ENCODE peak calls at places on chromosomes 2 and 18, in five cellular contexts. S, E, K, Z and W are unnamed samples.

GRCh38 chr18:58161659-58162058 is 117.6 kb downstream of the NEDD4L start:
- DNase-seq in S (no peak), E (no peak), K (no peak), Z (peak), W (peak)

GRCh38 chr18:74963820-74964446 is 245.0 kb downstream of the PTGR3 start:
- DNase-seq in S (peak), E (no peak), K (no peak), Z (peak), W (peak)

GRCh38 chr2:222745836-222746559 is 74.5 kb downstream of the MOGAT1 start:
- DNase-seq in S (no peak), E (no peak), K (no peak), Z (no peak), W (no peak)

GRCh38 chr2:105879106-105879797 is 134.5 kb downstream of the NCK2 start:
- DNase-seq in S (no peak), E (no peak), K (no peak), Z (no peak), W (no peak)

GRCh38 chr18:46319793-46320192 is 215.6 kb downstream of the HAUS1 start:
- DNase-seq in S (no peak), E (no peak), K (no peak), Z (no peak), W (no peak)

GRCh38 chr2:2083113-2083757 is 247.8 kb downstream of the MYT1L start:
- DNase-seq in S (no peak), E (no peak), K (no peak), Z (no peak), W (no peak)

GRCh38 chr2:226687641-226688253 is 111.9 kb downstream of the IRS1 start:
- DNase-seq in S (no peak), E (no peak), K (no peak), Z (no peak), W (no peak)

GRCh38 chr2:172513935-172514586 is 41.8 kb upstream of the PDK1 start:
- DNase-seq in S (no peak), E (no peak), K (no peak), Z (no peak), W (no peak)

GRCh38 chr18:36890598-36890997 is 61.7 kb downstream of the KIAA1328 start:
- DNase-seq in S (no peak), E (no peak), K (no peak), Z (no peak), W (no peak)

GRCh38 chr18:26458526-26459232 is 89.7 kb downstream of the KCTD1 start:
- DNase-seq in S (peak), E (no peak), K (no peak), Z (no peak), W (no peak)

GRCh38 chr2:102103992-102104871 is 38.3 kb upstream of the IL1R1 start:
- DNase-seq in S (peak), E (peak), K (peak), Z (no peak), W (no peak)

GRCh38 chr2:68663371-68664156 is 20.2 kb downstream of the PROKR1 start:
- DNase-seq in S (no peak), E (no peak), K (no peak), Z (no peak), W (no peak)

GRCh38 chr2:146244131-146244530 is 1600.7 kb upstream of the ACVR2A start:
- DNase-seq in S (no peak), E (no peak), K (no peak), Z (no peak), W (no peak)

GRCh38 chr2:138209009-138209408 is 244.7 kb downstream of the HNMT start:
- DNase-seq in S (peak), E (no peak), K (no peak), Z (no peak), W (no peak)

GRCh38 chr2:142615876-142616275 is 261.6 kb upstream of the KYNU start:
- DNase-seq in S (no peak), E (no peak), K (no peak), Z (peak), W (no peak)

GRCh38 chr2:237873382-237873781 is 14.0 kb downstream of the RAMP1 start:
- DNase-seq in S (no peak), E (no peak), K (no peak), Z (no peak), W (no peak)

GRCh38 chr2:237791977-237792727 is 6.4 kb upstream of the RBM44 start:
- DNase-seq in S (peak), E (no peak), K (no peak), Z (peak), W (peak)

GRCh38 chr2:62467100-62467474 is 38.9 kb downstream of the TMEM17 start:
- DNase-seq in S (no peak), E (no peak), K (no peak), Z (no peak), W (no peak)

GRCh38 chr2:36455011-36455410 is 99.4 kb downstream of the CRIM1 start:
- DNase-seq in S (peak), E (no peak), K (no peak), Z (peak), W (no peak)

GRCh38 chr2:10733584-10733958 is 12.1 kb downstream of the ATP6V1C2 start:
- DNase-seq in S (no peak), E (no peak), K (no peak), Z (no peak), W (no peak)

GRCh38 chr2:196170202-196170680 is 1.1 kb downstream of the STK17B start:
- DNase-seq in S (peak), E (peak), K (peak), Z (peak), W (no peak)

GRCh38 chr2:215828528-215829184 is 184.7 kb downstream of the MREG start:
- DNase-seq in S (peak), E (peak), K (peak), Z (peak), W (peak)

GRCh38 chr2:226079677-226080076 is 680.2 kb downstream of the NYAP2 start:
- DNase-seq in S (no peak), E (peak), K (no peak), Z (no peak), W (no peak)

GRCh38 chr2:48129256-48129950 is 223.1 kb upstream of the FBXO11 start:
- DNase-seq in S (no peak), E (no peak), K (no peak), Z (no peak), W (no peak)

GRCh38 chr2:98445167-98445522 is 487 bp downstream of the INPP4A start:
- DNase-seq in S (peak), E (peak), K (peak), Z (peak), W (no peak)

GRCh38 chr18:76847926-76848325 is 25.6 kb downstream of the ZNF236 start:
- DNase-seq in S (no peak), E (no peak), K (no peak), Z (peak), W (peak)

GRCh38 chr18:58692420-58693185 is 21.3 kb downstream of the MALT1 start:
- DNase-seq in S (no peak), E (no peak), K (no peak), Z (no peak), W (no peak)

GRCh38 chr18:79796531-79797390 is 977 bp upstream of the KCNG2 start:
- DNase-seq in S (no peak), E (peak), K (no peak), Z (no peak), W (no peak)

GRCh38 chr18:54828290-54828871 is at the start of gene RAB27B:
- DNase-seq in S (peak), E (peak), K (peak), Z (peak), W (peak)

GRCh38 chr2:99811544-99811943 is 321.7 kb upstream of the REV1 start:
- DNase-seq in S (no peak), E (peak), K (no peak), Z (no peak), W (no peak)

GRCh38 chr2:110732422-110733413 is at the start of gene ACOXL:
- DNase-seq in S (no peak), E (no peak), K (no peak), Z (no peak), W (peak)

GRCh38 chr2:4914551-4914950 is 777.6 kb upstream of the SOX11 start:
- DNase-seq in S (no peak), E (no peak), K (no peak), Z (no peak), W (peak)

GRCh38 chr2:86026744-86027065 is 79.0 kb downstream of the POLR1A start:
- DNase-seq in S (no peak), E (no peak), K (no peak), Z (no peak), W (no peak)

GRCh38 chr18:8742382-8743361 is 37.3 kb downstream of the MTCL1 start:
- DNase-seq in S (peak), E (no peak), K (no peak), Z (no peak), W (no peak)